ENCODE peak calls at places on chromosomes 1 and 21, in four cellular contexts. M is GM23248, X is mammary epithelial cell, A is K562. I is an unnamed sample.
A peak's percentile ranks its signal among the peaks of the same experiment; 100 is the strongest.

GRCh38 chr1:56758135-56758534 is 61.1 kb downstream of the FYB2 start:
- DNase-seq in M (no peak), A (no peak), X (peak; percentile 24), I (no peak)

GRCh38 chr1:65253800-65254319 is 55.5 kb upstream of the DNAJC6 start:
- DNase-seq in M (peak; percentile 79), A (no peak), X (peak; percentile 51), I (no peak)

GRCh38 chr1:100721502-100722205 is 2.1 kb downstream of the VCAM1 start:
- DNase-seq in A (no peak), X (peak; percentile 35), M (peak; percentile 94), I (no peak)

GRCh38 chr1:89962742-89963075 is 32.2 kb upstream of the ZNF326 start:
- DNase-seq in M (peak; percentile 65), A (no peak), X (no peak), I (no peak)

GRCh38 chr1:50023292-50024159 is at the start of gene AGBL4:
- DNase-seq in M (peak; percentile 25), A (peak; percentile 66), X (peak; percentile 12), I (no peak)

GRCh38 chr1:240031414-240031813 is 60.3 kb upstream of the FMN2 start:
- DNase-seq in M (peak; percentile 73), X (no peak), A (no peak), I (no peak)

GRCh38 chr1:171583581-171584194 is 38.4 kb upstream of the MYOCOS start:
- DNase-seq in A (no peak), M (peak; percentile 12), X (no peak), I (no peak)

GRCh38 chr1:22488319-22488718 is 36.7 kb downstream of the ZBTB40 start:
- DNase-seq in A (no peak), M (peak; percentile 5), X (no peak), I (no peak)

GRCh38 chr1:61358770-61359455 is 276.6 kb downstream of the NFIA start:
- DNase-seq in M (peak; percentile 3), A (no peak), X (peak; percentile 55), I (no peak)

GRCh38 chr1:200922406-200922805 is 27.7 kb downstream of the INAVA start:
- DNase-seq in M (no peak), X (no peak), A (peak; percentile 6), I (no peak)

GRCh38 chr21:16072176-16072575 is 342.4 kb downstream of the USP25 start:
- DNase-seq in X (no peak), M (no peak), A (no peak), I (no peak)

GRCh38 chr1:25123551-25123950 is 108.8 kb downstream of the SYF2 start:
- DNase-seq in X (no peak), A (no peak), M (peak; percentile 56), I (no peak)

GRCh38 chr1:15206418-15207030 is 40.5 kb upstream of the FHAD1 start:
- DNase-seq in M (no peak), A (no peak), X (peak; percentile 92), I (no peak)

GRCh38 chr1:98188769-98189168 is 267.9 kb upstream of the DPYD start:
- DNase-seq in M (no peak), A (no peak), X (peak; percentile 5), I (no peak)

GRCh38 chr1:15233689-15234088 is 13.3 kb upstream of the FHAD1 start:
- DNase-seq in A (no peak), X (no peak), M (no peak), I (no peak)

GRCh38 chr1:104182251-104182650 is 432.6 kb downstream of the AMY1C start:
- DNase-seq in A (no peak), X (no peak), M (no peak), I (no peak)

GRCh38 chr1:101438359-101438758 is 201.5 kb downstream of the S1PR1 start:
- DNase-seq in X (peak; percentile 20), M (peak; percentile 38), A (no peak), I (no peak)

GRCh38 chr1:204464174-204464573 is 30.4 kb downstream of the PIK3C2B start:
- DNase-seq in A (no peak), X (no peak), M (no peak), I (no peak)

GRCh38 chr1:210233495-210234253 is 1.1 kb downstream of the SERTAD4 start:
- DNase-seq in M (peak; percentile 76), X (peak; percentile 80), A (peak; percentile 15), I (no peak)

GRCh38 chr1:240484804-240485441 is 127.0 kb downstream of the GREM2 start:
- DNase-seq in A (no peak), M (no peak), X (no peak), I (no peak)

GRCh38 chr1:151512326-151512725 is 1.1 kb downstream of the CGN start:
- DNase-seq in M (no peak), X (peak; percentile 48), A (no peak), I (no peak)

GRCh38 chr1:151510614-151510956 is 602 bp upstream of the CGN start:
- DNase-seq in M (no peak), A (no peak), X (no peak), I (no peak)

GRCh38 chr1:151511636-151512215 is 539 bp downstream of the CGN start:
- DNase-seq in A (no peak), X (peak; percentile 47), M (peak; percentile 50), I (no peak)

GRCh38 chr1:151510020-151510405 is 1.2 kb upstream of the CGN start:
- DNase-seq in A (no peak), X (no peak), M (no peak), I (no peak)

DNA sequence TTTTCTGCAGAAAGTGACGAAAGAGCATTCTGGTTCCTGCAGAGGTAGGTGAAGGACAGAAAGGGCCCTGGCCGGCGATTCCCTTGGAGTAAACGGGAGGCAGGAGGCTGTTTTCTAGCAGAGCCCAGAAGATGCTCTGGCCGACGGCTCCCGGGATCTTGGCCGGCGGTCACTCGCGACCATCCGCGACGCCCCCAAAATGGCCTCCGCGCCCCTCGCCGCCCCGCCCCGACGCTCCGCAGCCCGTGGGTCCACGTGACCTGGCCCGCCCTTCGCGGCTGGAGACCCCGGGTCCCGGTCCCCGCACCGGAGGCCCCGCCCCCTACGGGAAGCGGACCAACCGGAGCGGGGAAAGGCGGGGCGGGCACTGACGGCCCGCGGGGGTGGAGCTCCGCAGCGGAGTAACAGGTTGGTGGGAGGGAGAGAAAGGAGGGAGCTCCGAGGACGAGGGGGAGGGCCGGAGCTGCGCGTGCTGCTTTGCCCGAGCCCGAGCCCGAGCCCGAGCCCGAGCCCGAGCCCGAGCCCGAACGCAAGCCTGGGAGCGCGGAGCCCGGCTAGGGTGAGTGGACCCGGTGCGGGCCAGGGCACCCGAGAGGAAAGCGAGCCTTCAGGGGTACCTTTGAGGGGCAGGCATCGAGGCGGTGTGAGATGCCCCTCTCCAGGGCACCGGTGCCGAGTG is at the start of gene CGN:
- DNase-seq in M (peak; percentile 73), A (peak; percentile 94), X (peak; percentile 79), I (no peak)
- TF ChIP-seq EZH2 in M (no peak), A (no peak), X (no peak), I (no peak)

GRCh38 chr1:153536618-153537375 is 1.0 kb upstream of the S100A6 start:
- DNase-seq in M (no peak), X (no peak), A (no peak), I (no peak)

GRCh38 chr1:153537376-153537730 is 1.6 kb upstream of the S100A6 start:
- DNase-seq in X (no peak), A (no peak), M (no peak), I (no peak)

GRCh38 chr1:153534226-153534932 is 1.4 kb downstream of the S100A6 start:
- DNase-seq in A (no peak), X (no peak), M (peak; percentile 81), I (no peak)

GRCh38 chr1:153534933-153535663 is 693 bp downstream of the S100A6 start:
- DNase-seq in X (no peak), A (no peak), M (peak; percentile 75), I (peak; percentile 59)

DNA sequence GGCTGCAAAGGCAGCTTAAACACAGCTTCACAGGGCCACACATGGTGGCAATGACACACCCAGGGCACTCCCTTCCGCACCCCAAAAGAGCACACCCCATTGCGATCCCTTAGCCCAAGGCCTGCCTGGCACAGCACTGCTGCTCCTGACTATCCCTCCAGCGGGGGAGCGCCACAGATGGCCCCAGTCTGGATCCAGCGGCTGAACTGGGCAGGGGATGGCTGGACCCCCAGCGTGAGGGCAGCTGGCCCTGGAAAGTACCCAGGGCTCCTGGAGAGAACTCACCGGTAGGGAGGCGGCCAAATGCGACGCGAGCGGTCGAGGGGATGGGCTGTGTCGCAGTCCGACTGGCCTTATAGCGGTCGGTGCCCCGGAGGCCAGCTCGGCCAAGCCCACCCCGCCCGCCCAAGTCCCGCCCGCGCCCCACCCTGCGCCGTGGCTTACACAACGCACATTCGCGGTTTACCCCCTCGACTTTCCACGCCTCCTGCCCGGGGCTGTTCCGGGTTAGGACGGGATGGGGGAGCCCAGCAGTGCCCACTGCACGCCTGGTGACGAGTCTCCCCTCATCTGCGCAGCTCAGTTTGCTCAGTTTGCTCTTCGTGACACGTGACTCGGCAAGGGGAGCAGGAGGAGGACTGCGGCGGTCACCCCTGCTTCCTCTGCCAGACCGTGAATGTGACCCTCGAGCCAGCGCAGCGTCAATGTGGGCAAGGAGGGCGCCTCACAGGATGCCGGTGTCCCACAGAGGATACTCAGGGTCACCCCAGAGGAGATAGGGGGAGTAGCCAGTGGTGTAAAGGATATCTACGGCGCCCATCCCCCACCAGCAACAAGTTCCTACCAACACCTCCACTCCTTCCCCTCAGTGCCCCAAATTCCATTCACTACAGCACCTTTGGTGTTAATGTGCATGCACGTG is at the start of gene S100A6:
- DNase-seq in M (peak; percentile 96), A (peak; percentile 45), X (peak; percentile 73), I (no peak)
- TF ChIP-seq EZH2 in M (no peak), A (no peak), X (no peak), I (no peak)

GRCh38 chr1:2632561-2633361 is at the start of gene MMEL1:
- DNase-seq in A (no peak), M (no peak), X (no peak), I (no peak)
- TF ChIP-seq EZH2 in A (no peak), M (no peak), X (no peak), I (no peak)

GRCh38 chr1:41447995-41448770 is 36.3 kb downstream of the EDN2 start:
- DNase-seq in X (no peak), M (peak; percentile 48), A (no peak), I (no peak)
- TF ChIP-seq EZH2 in X (no peak), M (no peak), A (no peak), I (no peak)

DNA sequence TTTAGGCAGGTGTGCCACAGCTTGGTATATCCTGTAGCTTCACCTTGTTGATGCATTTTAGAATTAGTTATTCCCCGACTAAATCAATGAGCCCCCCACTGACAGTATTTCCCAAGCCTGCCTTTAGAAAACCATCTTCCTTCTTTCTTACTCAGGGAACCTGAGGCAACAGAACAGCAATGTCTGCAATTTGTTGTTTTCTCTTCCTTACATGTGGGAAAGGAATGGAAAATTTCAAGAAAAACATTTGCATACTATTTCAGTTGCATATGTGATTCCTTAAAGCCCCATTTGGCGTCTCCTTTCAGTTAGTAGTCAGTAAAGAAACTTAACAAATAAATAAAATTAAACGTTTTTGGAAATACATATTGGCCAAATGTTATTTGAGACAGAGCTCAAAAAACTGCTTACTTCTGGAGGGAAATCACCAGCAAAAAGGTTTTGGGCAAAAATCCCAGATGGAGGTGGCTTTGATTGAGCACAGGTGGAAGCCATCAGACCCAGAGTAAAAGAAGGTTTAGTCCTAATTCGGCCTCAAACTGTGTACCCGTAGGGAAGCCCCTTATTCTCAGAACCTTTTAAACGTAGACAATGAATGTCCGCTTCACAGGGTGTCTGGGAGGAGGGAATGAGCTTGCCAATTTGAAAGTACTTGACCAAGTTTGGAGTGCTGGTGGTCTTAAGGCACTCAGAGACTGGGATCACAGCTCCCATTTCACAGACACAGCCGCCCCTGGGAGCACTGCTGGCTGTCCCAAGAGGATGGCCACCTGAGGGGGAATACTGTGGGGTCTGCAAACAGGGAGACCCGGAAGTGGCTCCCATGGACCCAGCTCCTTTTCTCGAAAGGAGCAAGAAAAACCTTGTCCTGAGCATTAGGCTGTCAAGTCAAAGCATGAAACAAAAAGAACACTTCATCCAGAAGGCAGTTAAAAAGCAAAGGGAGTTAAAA is 9.4 kb downstream of the LHX4 start:
- DNase-seq in M (no peak), X (no peak), A (no peak), I (no peak)
- TF ChIP-seq EZH2 in M (no peak), X (peak; percentile 51), A (no peak), I (peak; percentile 23)

I was measured in keratinocyte.